ENCODE peak calls at places on chromosomes 7 and 10, in four cellular contexts. One of them, this sample, is unnamed.

GRCh38 chr10:71354771-71355170 is 35.7 kb downstream of the SLC29A3 start:
- DNase-seq in A549: no peak
- DNase-seq in GM12878: no peak
- DNase-seq in HepG2: no peak
- DNase-seq in this sample: no peak

GRCh38 chr10:5655003-5655600 is 11.3 kb downstream of the ASB13 start:
- DNase-seq in HepG2: no peak
- DNase-seq in GM12878: no peak
- DNase-seq in A549: no peak
- DNase-seq in this sample: no peak

GRCh38 chr7:44618754-44619153 is 12.3 kb downstream of the OGDH start:
- DNase-seq in GM12878: no peak
- DNase-seq in HepG2: no peak
- DNase-seq in A549: no peak
- DNase-seq in this sample: no peak

GRCh38 chr10:133100706-133101463 is 13.2 kb downstream of the ADGRA1 start:
- DNase-seq in GM12878: no peak
- DNase-seq in HepG2: no peak
- DNase-seq in A549: peak
- DNase-seq in this sample: peak

GRCh38 chr10:31034041-31034918 is 2.6 kb upstream of the ZNF438 start:
- DNase-seq in HepG2: no peak
- DNase-seq in A549: no peak
- DNase-seq in GM12878: no peak
- DNase-seq in this sample: no peak

GRCh38 chr10:57015595-57016303 is 654.7 kb upstream of the ZWINT start:
- DNase-seq in A549: no peak
- DNase-seq in GM12878: no peak
- DNase-seq in HepG2: no peak
- DNase-seq in this sample: no peak

GRCh38 chr10:128539784-128540759 is 413.8 kb upstream of the MKI67 start:
- DNase-seq in GM12878: no peak
- DNase-seq in A549: no peak
- DNase-seq in HepG2: no peak
- DNase-seq in this sample: no peak

GRCh38 chr10:287814-288213 is 152.6 kb downstream of the ZMYND11 start:
- DNase-seq in GM12878: no peak
- DNase-seq in A549: no peak
- DNase-seq in HepG2: peak
- DNase-seq in this sample: peak

GRCh38 chr10:100570518-100570865 is 34.7 kb downstream of the HIF1AN start:
- DNase-seq in HepG2: no peak
- DNase-seq in GM12878: no peak
- DNase-seq in A549: no peak
- DNase-seq in this sample: no peak

GRCh38 chr7:51021906-51022570 is 239.3 kb upstream of the GRB10 start:
- DNase-seq in GM12878: no peak
- DNase-seq in HepG2: no peak
- DNase-seq in A549: no peak
- DNase-seq in this sample: no peak

GRCh38 chr10:14486777-14487510 is 156.2 kb upstream of the FRMD4A start:
- DNase-seq in HepG2: no peak
- DNase-seq in GM12878: no peak
- DNase-seq in A549: peak
- DNase-seq in this sample: no peak

DNA sequence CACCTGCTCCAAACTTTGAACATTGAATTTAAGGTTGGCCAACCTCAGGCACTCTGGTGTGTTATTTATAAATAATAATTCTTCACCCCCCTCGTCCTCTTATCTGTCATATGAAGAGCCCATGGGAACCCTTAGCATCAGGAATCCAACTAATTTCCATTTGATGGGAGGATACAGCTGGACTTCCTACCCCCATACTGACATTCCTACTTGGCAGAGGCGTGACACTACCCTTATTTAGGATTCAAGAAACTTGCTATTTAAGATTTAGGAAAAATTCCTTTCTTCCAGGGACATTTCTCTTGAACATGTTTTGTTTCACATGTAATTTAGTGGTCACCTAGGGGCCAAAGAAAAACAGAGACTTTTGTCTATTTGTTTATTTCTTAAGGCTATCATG is 171.9 kb upstream of the NRP1 start:
- DNase-seq in GM12878: no peak
- DNase-seq in A549: no peak
- DNase-seq in HepG2: no peak
- DNase-seq in this sample: no peak
- TF ChIP-seq POLR2AphosphoS2 in GM12878: no peak
- TF ChIP-seq POLR2AphosphoS2 in A549: no peak
- TF ChIP-seq POLR2AphosphoS2 in HepG2: no peak
- TF ChIP-seq POLR2AphosphoS2 in this sample: no peak

DNA sequence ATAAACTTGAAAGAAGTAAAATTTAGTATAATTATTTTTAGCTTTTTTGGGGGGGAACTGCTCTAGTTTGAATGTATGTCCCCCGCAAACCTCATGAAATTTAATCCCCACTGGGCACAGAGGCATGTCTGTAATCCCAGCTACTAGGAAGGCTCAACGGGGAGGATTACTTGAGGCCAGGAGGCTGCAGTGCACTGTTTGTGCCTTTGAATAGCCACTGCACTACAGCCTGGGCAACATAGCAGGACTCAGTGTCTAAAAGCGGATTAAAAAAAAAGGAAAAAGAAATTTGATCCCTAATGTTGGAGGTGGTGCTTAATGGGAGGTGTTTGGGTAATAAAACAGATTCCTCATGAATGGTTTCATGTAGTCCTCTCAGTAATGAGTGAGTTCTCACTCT is 43.1 kb upstream of the PHF14 start:
- DNase-seq in A549: no peak
- DNase-seq in HepG2: no peak
- DNase-seq in GM12878: no peak
- DNase-seq in this sample: no peak
- TF ChIP-seq POLR2AphosphoS2 in A549: no peak
- TF ChIP-seq POLR2AphosphoS2 in HepG2: no peak
- TF ChIP-seq POLR2AphosphoS2 in GM12878: no peak
- TF ChIP-seq POLR2AphosphoS2 in this sample: no peak

GRCh38 chr7:55052081-55052480 is 33.3 kb downstream of the EGFR start:
- DNase-seq in A549: peak
- DNase-seq in HepG2: no peak
- DNase-seq in GM12878: no peak
- DNase-seq in this sample: no peak

GRCh38 chr7:55054758-55055157 is 35.9 kb downstream of the EGFR start:
- DNase-seq in GM12878: no peak
- DNase-seq in A549: no peak
- DNase-seq in HepG2: no peak
- DNase-seq in this sample: no peak

GRCh38 chr7:55052726-55053431 is 34.1 kb downstream of the EGFR start:
- DNase-seq in GM12878: no peak
- DNase-seq in HepG2: no peak
- DNase-seq in A549: no peak
- DNase-seq in this sample: no peak

GRCh38 chr7:55054252-55054651 is 35.4 kb downstream of the EGFR start:
- DNase-seq in A549: no peak
- DNase-seq in HepG2: no peak
- DNase-seq in GM12878: no peak
- DNase-seq in this sample: no peak

DNA sequence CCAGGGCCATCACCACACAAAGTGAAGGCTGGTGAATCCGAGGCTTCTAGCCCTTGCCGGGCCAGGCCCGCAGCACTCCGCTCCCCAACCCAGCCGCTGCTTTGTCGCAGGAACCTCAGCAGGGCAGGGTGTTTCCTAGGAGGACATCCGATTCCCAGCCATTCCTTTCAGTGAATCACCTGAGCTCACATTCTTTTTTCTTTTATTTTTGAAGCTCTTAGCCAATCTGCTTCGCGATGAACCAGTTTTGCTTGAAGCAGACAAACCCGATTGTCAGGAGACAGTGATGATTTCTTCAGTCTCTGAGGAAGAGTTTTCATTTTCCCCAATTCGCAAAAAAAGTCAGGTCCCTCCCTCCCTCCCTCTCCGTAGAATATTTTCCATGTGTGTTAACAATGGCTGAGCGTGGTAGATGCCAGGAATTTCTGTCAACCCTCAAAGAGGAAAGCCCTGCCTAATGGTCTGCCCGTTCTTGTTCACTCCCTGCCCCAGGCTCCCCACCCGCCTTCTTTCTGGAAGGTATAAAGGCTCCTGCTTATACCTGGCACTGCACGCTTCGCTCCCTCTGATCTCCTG is 34.9 kb downstream of the EGFR start:
- DNase-seq in GM12878: no peak
- DNase-seq in A549: no peak
- DNase-seq in HepG2: no peak
- DNase-seq in this sample: no peak
- TF ChIP-seq POLR2AphosphoS2 in GM12878: no peak
- TF ChIP-seq POLR2AphosphoS2 in A549: no peak
- TF ChIP-seq POLR2AphosphoS2 in HepG2: no peak
- TF ChIP-seq POLR2AphosphoS2 in this sample: no peak

GRCh38 chr10:93542358-93542791 is 24.1 kb upstream of the FFAR4 start:
- DNase-seq in HepG2: no peak
- DNase-seq in GM12878: no peak
- DNase-seq in A549: peak
- DNase-seq in this sample: peak
- TF ChIP-seq POLR2AphosphoS2 in HepG2: no peak
- TF ChIP-seq POLR2AphosphoS2 in GM12878: no peak
- TF ChIP-seq POLR2AphosphoS2 in A549: no peak
- TF ChIP-seq POLR2AphosphoS2 in this sample: no peak

DNA sequence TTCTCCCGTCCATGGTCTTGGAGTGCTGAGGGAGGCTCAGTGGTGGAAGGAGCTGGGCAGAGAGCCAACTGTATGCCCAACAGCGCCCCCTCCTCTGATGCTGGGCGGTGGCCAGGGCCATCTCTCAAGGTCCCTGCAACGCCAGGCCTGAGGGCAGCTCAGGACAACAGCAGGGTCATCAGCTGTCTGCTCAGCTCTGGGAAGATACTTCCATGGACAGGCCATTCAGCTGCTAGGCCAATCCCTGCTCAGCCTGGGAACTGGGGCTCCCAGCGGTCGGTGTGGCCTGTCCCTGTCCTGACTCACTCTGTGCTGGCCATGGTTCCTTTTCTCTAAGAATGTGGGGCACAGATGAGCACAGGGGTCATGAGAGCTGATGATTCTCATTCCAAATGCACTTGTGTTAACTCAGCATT is 72.8 kb downstream of the ADCY1 start:
- DNase-seq in GM12878: no peak
- DNase-seq in A549: no peak
- DNase-seq in HepG2: no peak
- DNase-seq in this sample: no peak
- TF ChIP-seq POLR2AphosphoS2 in GM12878: no peak
- TF ChIP-seq POLR2AphosphoS2 in A549: no peak
- TF ChIP-seq POLR2AphosphoS2 in HepG2: no peak
- TF ChIP-seq POLR2AphosphoS2 in this sample: no peak

DNA sequence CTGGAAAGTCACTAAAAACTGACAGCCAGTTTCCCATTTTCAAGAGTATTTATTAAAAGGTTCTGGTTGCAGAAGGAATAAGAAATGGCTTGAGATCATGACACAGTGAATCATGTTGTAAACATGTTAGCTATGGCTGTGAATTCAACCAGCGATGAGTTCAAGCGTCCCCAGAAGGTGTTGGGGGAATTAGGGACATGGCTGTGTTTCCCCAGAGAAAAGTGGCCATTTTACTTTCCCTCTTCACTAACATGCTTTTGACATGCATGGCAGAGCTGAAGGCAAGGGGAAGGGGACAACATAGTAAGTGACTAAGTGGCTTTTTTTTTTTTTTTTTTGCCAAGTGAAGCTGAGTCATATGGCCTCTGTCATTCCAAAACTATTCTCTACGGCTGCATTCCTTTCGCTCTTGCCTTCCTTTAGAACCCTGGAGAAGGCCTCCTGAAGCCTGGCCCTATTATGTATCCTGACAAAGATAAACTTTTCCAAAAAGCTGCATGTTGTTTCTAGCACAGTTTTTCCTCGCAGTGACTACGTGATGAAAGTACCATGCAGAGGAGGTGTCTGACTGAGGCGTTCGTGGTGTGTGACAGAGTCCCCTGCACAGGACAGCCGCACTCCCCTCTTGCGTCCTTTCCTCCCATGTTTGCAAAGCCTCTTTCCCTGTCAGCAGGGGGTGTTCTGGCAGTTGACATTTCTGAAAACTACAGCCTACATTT is 46.9 kb downstream of the EGFR start:
- DNase-seq in HepG2: peak
- DNase-seq in A549: peak
- DNase-seq in GM12878: peak
- DNase-seq in this sample: no peak
- TF ChIP-seq POLR2AphosphoS2 in HepG2: no peak
- TF ChIP-seq POLR2AphosphoS2 in A549: no peak
- TF ChIP-seq POLR2AphosphoS2 in GM12878: no peak
- TF ChIP-seq POLR2AphosphoS2 in this sample: no peak

DNA sequence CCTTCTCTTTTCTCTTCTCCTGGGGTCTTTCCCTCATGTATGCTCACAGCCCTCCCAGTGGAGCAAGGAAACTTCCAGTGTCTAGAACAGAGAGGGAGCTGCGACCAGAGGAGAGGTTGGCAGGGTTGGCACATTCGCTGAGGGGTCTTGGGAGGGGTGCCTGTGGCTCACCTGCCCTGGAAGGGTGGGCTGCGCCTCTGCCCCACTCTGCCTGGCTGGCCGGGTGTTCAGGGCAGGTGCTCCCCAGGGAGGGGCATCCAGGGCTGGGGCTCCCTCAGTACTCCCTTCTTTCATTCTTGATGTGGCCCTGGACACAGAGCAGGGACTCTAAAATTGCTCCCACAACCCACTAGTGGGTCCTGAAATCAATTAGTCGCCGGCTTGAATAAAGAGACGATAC is 16.9 kb downstream of the SHH start:
- DNase-seq in GM12878: no peak
- DNase-seq in HepG2: no peak
- DNase-seq in A549: no peak
- DNase-seq in this sample: no peak
- TF ChIP-seq POLR2AphosphoS2 in GM12878: no peak
- TF ChIP-seq POLR2AphosphoS2 in HepG2: no peak
- TF ChIP-seq POLR2AphosphoS2 in A549: no peak
- TF ChIP-seq POLR2AphosphoS2 in this sample: no peak